ENCODE peak calls at places on chromosomes 16 and 17, in nine cellular contexts. X, L, A, W, R, M, Z, P and T are unnamed samples.

GRCh38 chr16:4676826-4677225 is 16.5 kb upstream of the NUDT16L1 start:
- DNase-seq in Z (no peak), R (no peak), X (no peak), W (no peak), A (no peak), P (no peak), L (no peak), M (no peak), T (no peak)

GRCh38 chr17:17108681-17109049 is 66.4 kb downstream of the MPRIP start:
- DNase-seq in L (no peak), M (no peak), X (no peak), P (no peak), Z (peak), A (peak), W (no peak), R (no peak), T (peak)

GRCh38 chr17:75909812-75910274 is 5.2 kb upstream of the MRPL38 start:
- DNase-seq in W (no peak), R (no peak), L (no peak), A (no peak), Z (peak), M (peak), X (no peak), P (no peak), T (no peak)

GRCh38 chr16:87060026-87060986 is 256.9 kb downstream of the C16orf95 start:
- DNase-seq in R (no peak), X (peak), P (no peak), M (no peak), A (no peak), L (no peak), Z (peak), W (no peak), T (no peak)

GRCh38 chr17:17017343-17018014 is 24.8 kb upstream of the MPRIP start:
- DNase-seq in R (no peak), L (no peak), M (peak), P (no peak), X (no peak), A (no peak), W (no peak), Z (no peak), T (no peak)

GRCh38 chr16:53773150-53773846 is 69.3 kb downstream of the FTO start:
- DNase-seq in A (peak), L (peak), M (no peak), W (peak), Z (peak), X (peak), R (peak), P (peak), T (peak)

GRCh38 chr16:19765860-19766553 is 47.9 kb downstream of the IQCK start:
- DNase-seq in P (no peak), A (peak), R (no peak), L (no peak), W (no peak), Z (no peak), M (no peak), X (no peak), T (peak)

GRCh38 chr17:55158439-55158838 is 106.3 kb upstream of the HLF start:
- DNase-seq in M (no peak), X (no peak), W (no peak), R (no peak), L (peak), P (no peak), Z (no peak), A (no peak), T (no peak)

GRCh38 chr17:83062011-83062817 is 17.2 kb upstream of the METRNL start:
- DNase-seq in L (no peak), X (no peak), A (no peak), R (no peak), W (no peak), M (peak), P (no peak), Z (no peak), T (no peak)

GRCh38 chr16:87897563-87898505 is 28.5 kb upstream of the SLC7A5 start:
- DNase-seq in M (no peak), Z (no peak), W (no peak), L (peak), X (no peak), P (no peak), A (no peak), R (no peak), T (no peak)

GRCh38 chr17:63249256-63250006 is 196.7 kb downstream of the CYB561 start:
- DNase-seq in L (no peak), R (no peak), M (no peak), A (no peak), P (no peak), X (peak), Z (peak), W (no peak), T (no peak)

GRCh38 chr17:61574542-61575351 is 16.3 kb downstream of the NACA2 start:
- DNase-seq in M (no peak), Z (peak), R (peak), A (peak), W (no peak), X (peak), L (peak), P (peak), T (no peak)